ENCODE peak calls at places on chromosome 4, in five cellular contexts. Z, A, U, K and P are unnamed samples.

GRCh38 chr4:101349346-101350064 is 2.2 kb upstream of the PPP3CA start:
- DNase-seq in Z (peak; percentile 73), A (peak; percentile 78), U (peak; percentile 54), K (no peak), P (no peak)

GRCh38 chr4:1241936-1242505 is 6.9 kb downstream of the CTBP1 start:
- DNase-seq in Z (no peak), A (no peak), U (no peak), K (peak; percentile 57), P (peak; percentile 60)

GRCh38 chr4:157978680-157979361 is 194.0 kb downstream of the GASK1B start:
- DNase-seq in Z (no peak), A (peak; percentile 62), U (peak; percentile 83), K (peak; percentile 56), P (peak; percentile 24)

GRCh38 chr4:65193985-65194384 is 476.3 kb downstream of the EPHA5 start:
- DNase-seq in Z (no peak), A (no peak), U (no peak), K (peak; percentile 33), P (no peak)

GRCh38 chr4:56048621-56049427 is 100.1 kb downstream of the CEP135 start:
- DNase-seq in Z (no peak), A (peak; percentile 54), U (peak; percentile 77), K (peak; percentile 91), P (peak; percentile 83)

GRCh38 chr4:150155391-150155790 is 77.1 kb downstream of the DCLK2 start:
- DNase-seq in Z (no peak), A (no peak), U (no peak), K (no peak), P (no peak)

GRCh38 chr4:151801547-151802516 is 41.0 kb upstream of the GATB start:
- DNase-seq in Z (peak; percentile 48), A (no peak), U (peak; percentile 60), K (no peak), P (peak; percentile 50)

GRCh38 chr4:10253765-10254164 is 137.2 kb upstream of the WDR1 start:
- DNase-seq in Z (no peak), A (no peak), U (no peak), K (no peak), P (no peak)

GRCh38 chr4:76087007-76087769 is 12.7 kb downstream of the ART3 start:
- DNase-seq in Z (no peak), A (no peak), U (peak; percentile 80), K (no peak), P (peak; percentile 72)

GRCh38 chr4:9812530-9813340 is 31.3 kb downstream of the DRD5 start:
- DNase-seq in Z (no peak), A (no peak), U (peak; percentile 82), K (no peak), P (no peak)

DNA sequence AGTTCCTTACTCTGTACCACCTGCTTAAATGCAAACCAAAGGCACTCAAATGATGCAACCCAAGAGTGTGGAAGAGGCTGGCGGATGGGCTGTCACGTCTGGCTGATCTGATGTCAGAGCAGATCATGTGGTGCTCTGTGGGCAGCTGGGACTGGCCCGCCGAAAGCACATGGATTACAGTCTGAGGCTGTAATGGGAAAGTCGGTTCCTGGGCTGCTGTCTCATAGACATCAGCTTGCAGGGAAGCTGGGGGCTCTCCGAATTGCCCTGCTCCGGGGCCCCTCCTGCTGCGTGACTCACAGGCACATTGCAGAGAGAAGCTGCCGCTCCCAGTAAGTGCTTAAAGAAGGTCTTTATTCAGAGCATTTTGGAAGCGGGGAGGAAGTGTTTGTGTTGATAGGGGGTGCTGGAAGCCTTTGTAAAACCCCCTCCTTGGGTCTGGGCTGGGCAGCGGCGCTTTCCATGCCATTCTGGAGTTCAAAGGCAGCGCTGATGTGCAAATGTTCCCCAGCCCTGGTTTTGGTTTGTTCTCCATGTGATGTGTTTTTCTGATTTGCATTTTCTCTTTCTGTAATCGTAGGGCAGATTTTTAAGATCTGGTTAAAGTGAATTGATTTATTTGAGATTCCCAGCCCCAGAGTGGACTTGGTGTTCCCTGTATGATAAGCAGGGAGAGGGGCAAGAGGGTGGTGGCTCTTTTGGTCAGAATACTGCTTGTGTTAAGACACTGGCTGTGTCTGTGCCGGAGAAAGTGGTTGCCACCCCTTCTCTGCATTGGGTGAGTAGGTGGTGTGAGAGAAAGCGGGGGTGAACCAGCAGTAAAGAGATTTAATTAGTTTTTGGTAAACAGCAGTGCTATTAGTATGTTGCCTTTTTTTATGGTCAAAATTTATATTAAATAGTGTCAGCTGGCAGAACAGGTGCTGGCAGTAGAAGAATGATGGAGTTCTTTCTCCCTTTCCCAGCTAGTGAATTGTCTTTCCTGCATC is 181.3 kb downstream of the LARP7 start:
- DNase-seq in Z (peak; percentile 54), A (peak; percentile 86), U (peak; percentile 86), K (peak; percentile 37), P (peak; percentile 79)
- H3K4me3 ChIP-seq in Z (peak overlapping the region; percentile 52), A (peak overlapping the region; percentile 14), U (peak overlapping the region; percentile 26), K (peak overlapping the region; percentile 24), P (peak overlapping the region; percentile 22)

GRCh38 chr4:40214661-40215418 is 18.0 kb downstream of the RHOH start:
- DNase-seq in Z (no peak), A (no peak), U (no peak), K (no peak), P (no peak)
- H3K36me3 ChIP-seq in Z (no peaks in the 10 kb centered on the region), A (no peaks in the 10 kb centered on the region), U (no peaks in the 10 kb centered on the region), K (no peaks in the 10 kb centered on the region), P (no peaks in the 10 kb centered on the region)

GRCh38 chr4:140095694-140096482 is 58.1 kb downstream of the MAML3 start:
- DNase-seq in Z (peak; percentile 55), A (peak; percentile 72), U (peak; percentile 97), K (no peak), P (no peak)
- H3K4me3 ChIP-seq in Z (peak overlapping the region; percentile 22), A (no peak overlapping the region), U (no peak overlapping the region), K (peak overlapping the region; percentile 7), P (no peak overlapping the region)

GRCh38 chr4:153327247-153327646 is 17.2 kb upstream of the MND1 start:
- DNase-seq in Z (no peak), A (no peak), U (no peak), K (no peak), P (no peak)

GRCh38 chr4:153322791-153323190 is 21.7 kb upstream of the MND1 start:
- DNase-seq in Z (no peak), A (no peak), U (no peak), K (no peak), P (no peak)

GRCh38 chr4:153326513-153326912 is 18.0 kb upstream of the MND1 start:
- DNase-seq in Z (no peak), A (peak; percentile 58), U (peak; percentile 40), K (no peak), P (no peak)
- H3K36me3 ChIP-seq in Z (peaks cover 8% of the 10 kb centered on the region), A (no peaks in the 10 kb centered on the region), U (peaks cover 12% of the 10 kb centered on the region), K (no peaks in the 10 kb centered on the region), P (no peaks in the 10 kb centered on the region)

DNA sequence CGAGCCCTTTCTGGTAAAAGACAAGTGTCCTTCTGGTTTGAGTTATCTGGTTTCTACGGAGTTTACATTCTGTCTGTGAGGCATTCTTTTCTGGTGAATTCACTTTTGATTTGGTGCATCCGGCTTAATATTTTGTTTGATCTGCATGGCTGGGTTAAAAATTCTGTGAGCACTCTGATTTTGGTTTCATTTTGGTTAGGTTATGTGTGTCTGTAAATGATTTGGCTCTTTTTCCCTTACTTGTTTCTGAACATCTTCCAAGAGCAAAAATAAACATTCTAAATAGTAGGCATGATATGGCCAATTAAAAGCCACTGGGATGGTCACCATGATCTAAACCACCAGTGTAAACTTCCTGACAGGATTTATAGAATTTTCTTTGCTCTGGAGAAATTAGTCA is 85.7 kb upstream of the PTPN13 start:
- DNase-seq in Z (no peak), A (no peak), U (no peak), K (no peak), P (no peak)
- H3K4me3 ChIP-seq in Z (peak overlapping the region; percentile 15), A (no peak overlapping the region), U (no peak overlapping the region), K (peak overlapping the region; percentile 20), P (no peak overlapping the region)

GRCh38 chr4:2688281-2688680 is 67.9 kb downstream of the TNIP2 start:
- DNase-seq in Z (no peak), A (no peak), U (no peak), K (no peak), P (no peak)

GRCh38 chr4:2686379-2687265 is 69.5 kb downstream of the TNIP2 start:
- DNase-seq in Z (peak; percentile 53), A (no peak), U (no peak), K (no peak), P (no peak)

GRCh38 chr4:2684486-2684885 is 71.7 kb downstream of the TNIP2 start:
- DNase-seq in Z (no peak), A (no peak), U (no peak), K (no peak), P (no peak)

GRCh38 chr4:2688697-2689096 is 67.4 kb downstream of the TNIP2 start:
- DNase-seq in Z (no peak), A (no peak), U (no peak), K (no peak), P (no peak)

GRCh38 chr4:2685541-2685940 is 70.6 kb downstream of the TNIP2 start:
- DNase-seq in Z (no peak), A (no peak), U (no peak), K (no peak), P (no peak)
- H3K36me3 ChIP-seq in Z (peaks cover 83% of the 10 kb centered on the region), A (peaks cover 3% of the 10 kb centered on the region), U (peaks cover 31% of the 10 kb centered on the region), K (peaks cover 46% of the 10 kb centered on the region), P (peaks cover 11% of the 10 kb centered on the region)

DNA sequence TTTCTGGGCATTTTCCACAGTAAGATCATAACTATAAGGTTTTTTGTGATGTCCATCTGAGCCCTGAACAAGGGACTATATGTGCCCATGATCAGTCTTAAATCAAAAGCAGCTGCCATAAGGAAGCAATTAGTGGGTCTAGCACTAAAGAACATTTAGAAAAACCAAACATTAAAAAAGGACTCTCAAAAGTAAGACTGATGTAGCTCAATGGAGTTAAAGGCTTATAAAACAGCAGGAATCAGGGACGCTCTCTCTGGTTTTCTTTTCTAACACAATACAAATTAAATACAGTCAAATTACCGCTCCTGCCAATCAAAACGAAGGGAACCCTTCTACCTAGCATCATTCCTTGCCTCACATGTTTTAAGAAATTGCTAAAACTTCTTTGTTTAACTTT is 219.9 kb upstream of the ETNPPL start:
- DNase-seq in Z (no peak), A (no peak), U (no peak), K (no peak), P (no peak)
- H3K4me3 ChIP-seq in Z (no peak overlapping the region), A (no peak overlapping the region), U (no peak overlapping the region), K (no peak overlapping the region), P (no peak overlapping the region)

GRCh38 chr4:108622828-108623227 is 2.5 kb downstream of the RPL34 start:
- DNase-seq in Z (no peak), A (no peak), U (no peak), K (no peak), P (no peak)
- H3K36me3 ChIP-seq in Z (peaks cover 63% of the 10 kb centered on the region), A (peaks cover 6% of the 10 kb centered on the region), U (peaks cover 60% of the 10 kb centered on the region), K (peaks cover 54% of the 10 kb centered on the region), P (peaks cover 35% of the 10 kb centered on the region)